ENCODE peak calls at places on chromosomes 12 and 14, in nine cellular contexts. K is endothelial cell of umbilical vein, P is breast epithelium, J is prostate gland, X is IMR-90, V is uterus, U is HCT116, D is stomach, A is Peyer's patch. Y is an unnamed sample.
A peak's percentile ranks its signal among the peaks of the same experiment; 100 is the strongest.

GRCh38 chr12:59808317-59808910 is 212.6 kb downstream of the SLC16A7 start:
- DNase-seq in P (no peak), X (peak; percentile 41), J (no peak), U (peak; percentile 13), V (no peak), D (no peak), K (peak; percentile 54), A (no peak), Y (no peak)

GRCh38 chr14:103056322-103057027 is 874 bp downstream of the CDC42BPB start:
- DNase-seq in X (peak; percentile 55), J (no peak), U (no peak), D (peak; percentile 55), A (no peak), V (peak; percentile 69), K (peak; percentile 88), P (no peak), Y (no peak)

GRCh38 chr12:19779393-19780056 is 340.2 kb downstream of the AEBP2 start:
- DNase-seq in P (no peak), J (no peak), X (no peak), V (no peak), D (no peak), A (no peak), U (no peak), K (no peak), Y (no peak)

GRCh38 chr12:126747530-126748149 is 1519.3 kb upstream of the TMEM132C start:
- DNase-seq in V (no peak), X (no peak), P (no peak), K (no peak), A (peak; percentile 27), J (no peak), D (peak; percentile 47), U (peak; percentile 16), Y (no peak)

GRCh38 chr14:101591121-101591520 is 29.8 kb downstream of the DIO3 start:
- DNase-seq in P (no peak), J (no peak), V (no peak), D (peak; percentile 21), K (no peak), U (no peak), X (no peak), A (no peak), Y (no peak)

GRCh38 chr12:19988457-19988856 is 379.9 kb upstream of the PDE3A start:
- DNase-seq in A (no peak), V (no peak), D (no peak), P (no peak), J (peak; percentile 17), X (no peak), K (peak; percentile 55), U (no peak), Y (no peak)

GRCh38 chr14:58829594-58829993 is 191.8 kb downstream of the DACT1 start:
- DNase-seq in A (no peak), V (no peak), J (no peak), U (no peak), X (peak; percentile 58), D (no peak), K (no peak), P (no peak), Y (no peak)

GRCh38 chr12:1080520-1081223 is 89.6 kb downstream of the ERC1 start:
- DNase-seq in K (no peak), A (no peak), D (no peak), U (no peak), V (no peak), P (no peak), J (no peak), X (no peak), Y (peak; percentile 48)

GRCh38 chr12:93653712-93654111 is 23.5 kb upstream of the CRADD start:
- DNase-seq in X (no peak), J (no peak), V (no peak), U (no peak), D (no peak), A (no peak), K (no peak), P (no peak), Y (no peak)

GRCh38 chr12:30110970-30111586 is 327.3 kb upstream of the TMTC1 start:
- DNase-seq in J (no peak), K (peak; percentile 93), X (peak; percentile 27), A (no peak), V (no peak), P (no peak), U (no peak), D (no peak), Y (no peak)

GRCh38 chr12:132689227-132689626 is 1.8 kb downstream of the PXMP2 start:
- DNase-seq in D (peak; percentile 86), P (no peak), A (no peak), J (no peak), X (no peak), V (no peak), K (no peak), U (no peak), Y (no peak)

GRCh38 chr12:132685400-132685799 is 1.7 kb downstream of the POLE start:
- DNase-seq in J (no peak), K (no peak), U (no peak), D (no peak), A (no peak), X (no peak), V (no peak), P (no peak), Y (no peak)

GRCh38 chr12:132686831-132687210 is 321 bp downstream of the POLE start:
- DNase-seq in K (no peak), U (no peak), J (no peak), A (no peak), D (no peak), P (no peak), V (no peak), X (no peak), Y (no peak)

GRCh38 chr12:132690112-132690511 is 2.7 kb downstream of the PXMP2 start:
- DNase-seq in K (no peak), X (no peak), A (no peak), V (no peak), U (no peak), D (no peak), P (no peak), J (no peak), Y (no peak)

GRCh38 chr12:132687211-132688164 is at the start of the genes POLE and PXMP2:
- DNase-seq in A (peak; percentile 94), P (peak; percentile 88), J (peak; percentile 94), K (peak; percentile 92), X (peak; percentile 91), V (peak; percentile 96), U (peak; percentile 87), D (peak; percentile 98), Y (peak; percentile 66)
- TF ChIP-seq POLR2A in A (peak; percentile 58), P (no peak), J (peak; percentile 55), K (peak; percentile 70), X (peak; percentile 76), V (no peak), U (peak; percentile 67), D (no peak), Y (peak; percentile 92)

GRCh38 chr12:119204716-119205285 is 26.1 kb downstream of the HSPB8 start:
- DNase-seq in D (no peak), K (no peak), A (no peak), U (no peak), P (no peak), V (no peak), J (no peak), X (no peak), Y (no peak)
- TF ChIP-seq POLR2A in D (no peak), K (no peak), A (no peak), U (no peak), P (no peak), V (no peak), J (no peak), X (no peak), Y (no peak)

GRCh38 chr12:49130151-49131050 is 794 bp downstream of the TUBA1B start:
- DNase-seq in K (peak; percentile 95), P (peak; percentile 85), X (peak; percentile 93), A (peak; percentile 92), U (peak; percentile 78), V (peak; percentile 94), J (peak; percentile 92), D (peak; percentile 95), Y (peak; percentile 90)
- TF ChIP-seq POLR2A in K (peak; percentile 86), P (no peak), X (peak; percentile 81), A (peak; percentile 11), U (no peak), V (peak; percentile 47), J (peak; percentile 66), D (no peak), Y (peak; percentile 84)

GRCh38 chr14:31239673-31240072 is 32.1 kb upstream of the HECTD1 start:
- DNase-seq in V (no peak), A (no peak), J (no peak), U (no peak), K (no peak), X (no peak), D (no peak), P (no peak), Y (no peak)
- TF ChIP-seq POLR2A in V (no peak), A (no peak), J (no peak), U (no peak), K (no peak), X (no peak), D (no peak), P (no peak), Y (no peak)

GRCh38 chr12:32743264-32743663 is 12.4 kb downstream of the YARS2 start:
- DNase-seq in V (no peak), P (no peak), A (no peak), X (no peak), K (no peak), U (no peak), D (no peak), J (no peak), Y (no peak)
- TF ChIP-seq POLR2A in V (no peak), P (no peak), A (no peak), X (no peak), K (no peak), U (no peak), D (no peak), J (no peak), Y (no peak)

DNA sequence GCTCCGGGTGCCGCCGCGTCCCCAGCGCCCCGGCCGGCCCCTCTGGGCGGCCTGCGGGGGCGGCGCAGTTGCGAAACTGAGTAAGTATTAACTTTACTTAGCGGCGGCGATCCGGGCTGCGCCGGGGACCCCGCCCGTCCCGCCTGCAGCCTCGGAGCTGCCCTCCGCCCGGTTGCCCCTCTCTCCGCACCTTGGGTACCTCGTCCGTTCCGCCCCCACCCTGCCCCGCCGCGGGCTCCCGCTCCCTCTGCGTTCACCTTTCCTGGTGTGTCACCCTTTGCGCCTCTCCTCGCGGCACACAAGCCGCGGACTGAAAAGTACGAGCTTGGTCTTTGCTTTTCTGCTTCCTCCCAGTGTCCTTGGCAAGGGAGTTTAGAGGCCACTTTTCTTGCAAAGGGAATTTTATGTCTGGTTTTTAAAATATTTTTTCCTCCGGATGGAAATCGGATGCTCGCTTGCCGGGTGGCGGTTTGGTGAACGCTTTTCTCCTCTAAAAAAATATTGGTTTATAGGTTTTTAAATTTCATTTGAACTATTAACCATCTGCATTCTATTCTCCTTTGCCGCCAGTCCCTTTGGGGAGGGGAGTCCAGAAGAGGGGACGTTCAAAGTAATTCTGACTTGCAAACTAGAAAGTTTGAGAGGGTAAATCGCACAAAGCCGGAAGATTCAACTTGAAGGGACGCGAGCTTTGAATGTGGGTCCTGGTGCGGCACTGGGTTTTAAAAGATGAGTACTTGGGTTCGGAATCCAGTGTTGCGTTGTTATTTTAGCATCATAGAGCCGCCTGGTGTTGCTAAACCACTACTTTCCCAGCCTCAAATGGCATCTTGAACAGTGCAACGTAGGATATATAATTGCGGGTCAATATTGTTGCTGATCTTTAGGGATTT is 833 bp downstream of the RASSF8 start:
- DNase-seq in J (peak; percentile 40), A (peak; percentile 24), U (no peak), D (peak; percentile 27), K (peak; percentile 71), X (peak; percentile 85), P (peak; percentile 38), V (peak; percentile 71), Y (no peak)
- TF ChIP-seq POLR2A in J (no peak), A (no peak), U (no peak), D (no peak), K (no peak), X (peak; percentile 76), P (no peak), V (peak; percentile 10), Y (no peak)

Y was measured in GM12878.